ENCODE peak calls at places on chromosomes 1 and 21, in ten cellular contexts. Z is HL-60, D is heart right ventricle, I is K562, A is WTC11, G is AG09309, Q is lung, T is H9, C is uterus, B is fibroblast of lung. R is an unnamed sample.

GRCh38 chr1:25519624-25520023 is 23.8 kb upstream of the LDLRAP1 start:
- DNase-seq in Z (no peak), D (no peak), I (no peak), A (no peak), G (peak; percentile 47), Q (no peak), T (no peak), C (no peak), B (peak; percentile 56), R (peak; percentile 35)

GRCh38 chr1:247007511-247008405 is at the start of gene ZNF695:
- DNase-seq in Z (peak; percentile 89), D (peak; percentile 89), I (peak; percentile 97), A (peak; percentile 98), G (peak; percentile 68), Q (peak; percentile 84), T (peak; percentile 98), C (peak; percentile 45), B (peak; percentile 94), R (peak; percentile 100)

GRCh38 chr1:202158810-202159533 is 1.4 kb downstream of the PTPN7 start:
- DNase-seq in Z (peak; percentile 75), D (no peak), I (peak; percentile 80), A (no peak), G (no peak), Q (no peak), T (no peak), C (no peak), B (no peak), R (no peak)

GRCh38 chr1:37858931-37859506 is 373 bp downstream of the MTF1 start:
- DNase-seq in Z (peak; percentile 27), D (no peak), I (no peak), A (no peak), G (no peak), Q (no peak), T (no peak), C (no peak), B (peak; percentile 23), R (no peak)

GRCh38 chr1:3638027-3638426 is 11.9 kb downstream of the WRAP73 start:
- DNase-seq in Z (no peak), D (no peak), I (no peak), A (no peak), G (no peak), Q (no peak), T (no peak), C (no peak), B (no peak), R (no peak)

GRCh38 chr21:23699402-23699801 is 1907.9 kb downstream of the MRPL39 start:
- DNase-seq in Z (no peak), D (no peak), I (no peak), A (no peak), G (no peak), Q (no peak), T (no peak), C (no peak), B (no peak), R (no peak)

GRCh38 chr1:225509376-225509707 is 81.5 kb upstream of the LBR start:
- DNase-seq in Z (no peak), D (no peak), I (no peak), A (no peak), G (no peak), Q (no peak), T (no peak), C (no peak), B (no peak), R (peak; percentile 31)

GRCh38 chr1:10001016-10001665 is 4.1 kb downstream of the RBP7 start:
- DNase-seq in Z (no peak), D (no peak), I (no peak), A (no peak), G (no peak), Q (no peak), T (no peak), C (no peak), B (no peak), R (no peak)

GRCh38 chr1:162161921-162162550 is 92.5 kb downstream of the NOS1AP start:
- DNase-seq in Z (no peak), D (no peak), I (no peak), A (no peak), G (no peak), Q (no peak), T (no peak), C (no peak), B (no peak), R (no peak)

GRCh38 chr1:230541306-230541705 is 101.0 kb upstream of the COG2 start:
- DNase-seq in Z (no peak), D (no peak), I (no peak), A (no peak), G (no peak), Q (no peak), T (no peak), C (no peak), B (no peak), R (no peak)

GRCh38 chr1:15028117-15028516 is 125.4 kb upstream of the TMEM51 start:
- DNase-seq in Z (no peak), D (peak; percentile 23), I (no peak), A (no peak), G (peak; percentile 75), Q (peak; percentile 50), T (no peak), C (peak; percentile 29), B (peak; percentile 28), R (no peak)

GRCh38 chr1:206508956-206509355 is 1.6 kb downstream of the RASSF5 start:
- DNase-seq in Z (no peak), D (no peak), I (no peak), A (no peak), G (peak; percentile 25), Q (no peak), T (no peak), C (no peak), B (peak; percentile 68), R (no peak)

GRCh38 chr1:202192770-202193613 is 607 bp upstream of the LGR6 start:
- DNase-seq in Z (peak; percentile 40), D (peak; percentile 40), I (peak; percentile 85), A (peak; percentile 89), G (no peak), Q (peak; percentile 42), T (peak; percentile 87), C (peak; percentile 49), B (peak; percentile 43), R (peak; percentile 72)

GRCh38 chr1:204588826-204589225 is 72.6 kb downstream of the MDM4 start:
- DNase-seq in Z (no peak), D (no peak), I (no peak), A (no peak), G (no peak), Q (no peak), T (no peak), C (no peak), B (no peak), R (no peak)

GRCh38 chr1:204589409-204590038 is 73.3 kb downstream of the MDM4 start:
- DNase-seq in Z (no peak), D (no peak), I (no peak), A (no peak), G (no peak), Q (no peak), T (no peak), C (no peak), B (no peak), R (no peak)

GRCh38 chr1:204591473-204592090 is 75.4 kb downstream of the MDM4 start:
- DNase-seq in Z (no peak), D (no peak), I (no peak), A (no peak), G (peak; percentile 16), Q (no peak), T (no peak), C (no peak), B (peak; percentile 47), R (peak; percentile 62)

GRCh38 chr1:204587621-204588020 is 71.4 kb downstream of the MDM4 start:
- DNase-seq in Z (no peak), D (no peak), I (no peak), A (no peak), G (no peak), Q (no peak), T (no peak), C (no peak), B (no peak), R (no peak)

DNA sequence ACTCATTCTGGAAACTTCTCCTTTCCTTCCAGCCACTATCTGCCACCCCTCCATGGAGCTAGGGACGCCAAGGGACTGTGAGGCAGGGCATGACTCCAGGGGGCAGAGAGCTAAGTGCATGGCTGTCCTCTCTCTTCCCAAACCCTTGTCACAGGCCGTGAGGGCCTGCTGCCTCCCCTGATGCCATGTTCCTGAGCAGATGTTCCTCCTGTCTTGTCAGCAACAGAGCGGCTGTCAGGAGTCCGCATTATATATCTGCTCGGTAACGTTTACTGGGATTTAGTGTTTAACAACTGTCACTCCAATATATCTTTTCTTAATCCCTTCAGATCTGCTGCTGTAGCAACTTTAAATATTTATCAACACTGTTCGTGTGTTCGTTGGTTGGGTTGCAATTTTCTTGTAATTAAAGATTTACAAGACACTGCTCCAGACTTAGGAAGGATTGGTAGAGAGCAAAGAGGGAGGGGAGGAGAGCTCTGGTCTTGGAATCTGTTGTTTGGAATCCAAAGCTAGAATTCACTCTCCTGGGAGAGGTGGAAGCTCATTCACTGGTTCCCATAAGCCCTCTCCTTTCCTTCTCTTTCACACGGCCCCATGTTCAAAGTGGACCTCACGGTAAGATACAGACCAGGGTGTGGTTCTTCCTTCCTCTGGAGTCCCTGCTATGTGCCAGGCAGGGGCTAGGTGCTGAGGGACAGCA is 76.2 kb downstream of the MDM4 start:
- DNase-seq in Z (no peak), D (no peak), I (no peak), A (no peak), G (no peak), Q (no peak), T (no peak), C (no peak), B (no peak), R (no peak)
- TF ChIP-seq CTCF in Z (no peak), D (no peak), I (no peak), A (no peak), G (no peak), Q (no peak), T (no peak), C (no peak), B (no peak), R (no peak)

DNA sequence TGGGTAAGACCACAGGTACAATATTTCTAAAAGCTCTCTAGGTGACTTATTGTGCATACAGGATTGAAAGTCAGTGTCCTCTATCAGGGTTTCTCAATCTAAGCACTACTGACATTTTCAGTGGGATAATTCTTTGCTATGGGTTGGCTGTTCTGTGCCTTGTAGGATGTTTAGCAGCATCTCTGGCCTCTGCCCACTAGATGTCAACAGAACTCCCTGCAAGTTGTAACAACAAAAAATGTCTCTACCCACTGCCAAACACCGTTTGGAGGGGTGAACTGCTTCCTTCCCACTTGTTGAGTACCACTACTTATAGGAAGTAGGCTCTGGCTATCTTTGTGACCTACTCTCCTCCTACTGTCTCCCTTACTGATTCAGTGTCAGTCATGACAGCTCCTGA is 90.1 kb upstream of the ZRANB2 start:
- DNase-seq in Z (no peak), D (no peak), I (no peak), A (no peak), G (no peak), Q (no peak), T (no peak), C (no peak), B (no peak), R (no peak)
- TF ChIP-seq CTCF in Z (no peak), D (no peak), I (no peak), A (peak; percentile 7), G (peak; percentile 11), Q (no peak), T (peak; percentile 59), C (no peak), B (peak; percentile 7), R (no peak)

GRCh38 chr1:158798531-158798930 is 17.5 kb upstream of the OR6N2 start:
- DNase-seq in Z (no peak), D (no peak), I (no peak), A (no peak), G (no peak), Q (no peak), T (no peak), C (no peak), B (no peak), R (no peak)
- TF ChIP-seq CTCF in Z (no peak), D (no peak), I (no peak), A (no peak), G (no peak), Q (no peak), T (peak; percentile 41), C (no peak), B (no peak), R (peak; percentile 37)

GRCh38 chr1:8061673-8062386 is 35.7 kb upstream of the ERRFI1 start:
- DNase-seq in Z (no peak), D (no peak), I (peak; percentile 6), A (no peak), G (no peak), Q (no peak), T (no peak), C (no peak), B (peak; percentile 49), R (no peak)
- TF ChIP-seq CTCF in Z (no peak), D (no peak), I (no peak), A (no peak), G (no peak), Q (no peak), T (no peak), C (no peak), B (no peak), R (no peak)